ENCODE peak calls at places on chromosomes 5 and 9, in eight cellular contexts. L, W, D, N, P, Z, S and V are unnamed samples.

GRCh38 chr5:128287740-128288139 is 204.2 kb downstream of the SLC12A2 start:
- DNase-seq in P (no peak), D (no peak), W (no peak), L (no peak), N (no peak), S (no peak), Z (no peak), V (no peak)

GRCh38 chr9:34996181-34996904 is 6.8 kb downstream of the DNAJB5 start:
- DNase-seq in W (no peak), Z (no peak), S (no peak), L (no peak), D (no peak), N (no peak), P (no peak), V (no peak)

GRCh38 chr5:125604104-125604503 is 819.1 kb upstream of the GRAMD2B start:
- DNase-seq in D (no peak), N (no peak), L (no peak), S (no peak), W (no peak), P (no peak), Z (no peak), V (no peak)

GRCh38 chr5:136892026-136892425 is 526.7 kb upstream of the TRPC7 start:
- DNase-seq in P (no peak), W (no peak), D (no peak), N (no peak), Z (no peak), L (no peak), S (no peak), V (no peak)

GRCh38 chr9:91211919-91212318 is 149.8 kb downstream of the AUH start:
- DNase-seq in D (no peak), Z (no peak), W (no peak), N (no peak), S (no peak), P (no peak), L (no peak), V (no peak)

GRCh38 chr9:35295369-35296036 is 133.7 kb downstream of the UNC13B start:
- DNase-seq in N (no peak), Z (no peak), D (no peak), P (no peak), L (no peak), S (no peak), W (no peak), V (no peak)

GRCh38 chr9:34869390-34869789 is 88.7 kb upstream of the PHF24 start:
- DNase-seq in W (no peak), N (no peak), S (no peak), D (peak; percentile 72), L (no peak), P (peak; percentile 41), Z (no peak), V (no peak)

GRCh38 chr9:22307013-22307711 is 139.5 kb upstream of the DMRTA1 start:
- DNase-seq in W (peak; percentile 66), P (no peak), D (peak; percentile 62), Z (peak; percentile 34), N (no peak), S (no peak), L (no peak), V (peak; percentile 69)

GRCh38 chr9:130220351-130220750 is 45.2 kb upstream of the HMCN2 start:
- DNase-seq in N (no peak), D (peak; percentile 77), P (peak; percentile 52), W (no peak), S (peak; percentile 82), L (no peak), Z (no peak), V (no peak)

GRCh38 chr9:70480405-70480980 is 66.0 kb upstream of the KLF9 start:
- DNase-seq in S (peak; percentile 92), W (no peak), Z (no peak), D (peak; percentile 98), P (no peak), N (peak; percentile 98), L (peak; percentile 62), V (peak; percentile 59)

GRCh38 chr5:956941-957729 is 51.5 kb upstream of the NKD2 start:
- DNase-seq in N (no peak), S (peak; percentile 60), L (no peak), P (peak; percentile 18), W (peak; percentile 54), Z (peak; percentile 78), D (peak; percentile 95), V (peak; percentile 59)

GRCh38 chr5:154228696-154229095 is 38.2 kb downstream of the GALNT10 start:
- DNase-seq in N (no peak), P (no peak), D (no peak), W (no peak), L (no peak), Z (no peak), S (no peak), V (no peak)

GRCh38 chr5:57693488-57694305 is 211.1 kb upstream of the ACTBL2 start:
- DNase-seq in P (no peak), W (no peak), S (no peak), N (no peak), D (peak; percentile 36), L (no peak), Z (no peak), V (peak; percentile 48)

GRCh38 chr5:96433066-96433447 is at the start of gene PCSK1:
- DNase-seq in N (no peak), D (no peak), P (peak; percentile 44), S (no peak), L (peak; percentile 57), Z (no peak), W (no peak), V (no peak)

GRCh38 chr5:96431376-96432244 is 1.4 kb downstream of the PCSK1 start:
- DNase-seq in S (peak; percentile 38), W (no peak), P (peak; percentile 87), L (peak; percentile 74), Z (no peak), D (peak; percentile 64), N (no peak), V (no peak)

GRCh38 chr5:96432245-96433065 is 593 bp downstream of the PCSK1 start:
- DNase-seq in S (peak; percentile 37), N (no peak), L (peak; percentile 35), P (peak; percentile 69), W (no peak), D (peak; percentile 20), Z (no peak), V (peak; percentile 8)

GRCh38 chr5:96439477-96440184 is 6.6 kb upstream of the PCSK1 start:
- DNase-seq in N (no peak), W (no peak), D (peak; percentile 12), S (no peak), L (no peak), Z (no peak), P (no peak), V (no peak)

DNA sequence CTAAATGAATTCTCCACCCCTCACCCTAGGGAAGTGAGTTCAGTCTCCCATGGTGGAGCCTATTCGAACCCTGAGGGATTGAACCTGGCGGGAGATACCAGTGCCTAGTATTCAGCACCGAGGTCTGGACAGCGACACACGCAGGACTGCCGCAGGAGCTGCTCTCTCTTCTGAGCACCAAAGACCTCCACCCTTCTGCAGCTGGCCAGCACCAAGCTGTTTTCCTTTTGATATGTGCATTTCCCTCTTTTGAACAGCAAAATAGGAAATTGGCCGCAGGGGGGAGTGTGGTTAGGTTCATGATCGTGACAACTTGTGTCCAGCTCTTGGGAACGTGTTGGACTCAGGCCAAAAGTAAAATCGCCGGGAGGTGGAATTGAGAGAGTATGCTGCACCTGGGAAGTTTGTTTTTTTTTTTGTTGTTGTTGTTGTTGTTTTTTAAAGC is 1.2 kb upstream of the PCSK1 start:
- DNase-seq in D (peak; percentile 89), P (peak; percentile 89), Z (peak; percentile 25), N (no peak), S (peak; percentile 75), L (peak; percentile 49), W (peak; percentile 9), V (peak; percentile 38)
- TF ChIP-seq CTCF in D (peak; percentile 31), P (peak; percentile 18), Z (no peak), N (no peak), S (no peak), L (no peak), W (peak; percentile 9), V (peak; percentile 14)

DNA sequence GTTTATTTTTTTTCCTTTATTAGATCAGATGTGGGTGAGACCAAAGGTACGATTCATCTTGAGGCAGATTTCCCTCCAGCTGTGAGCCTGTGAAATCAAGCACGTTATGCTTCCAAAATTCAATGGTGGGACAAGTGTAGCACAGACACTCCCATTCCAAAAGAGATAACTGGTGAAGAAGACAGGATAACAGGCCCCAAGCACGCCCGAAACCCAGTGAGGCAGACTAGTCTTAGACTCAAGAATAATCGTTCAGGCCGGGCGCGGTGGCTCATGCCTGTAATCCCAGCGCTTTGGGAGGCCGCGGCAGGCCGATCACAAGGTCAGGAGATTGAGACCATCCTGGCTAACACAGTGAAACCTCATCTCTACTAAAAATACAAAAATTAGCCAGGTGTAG is 36.8 kb upstream of the COL5A1 start:
- DNase-seq in Z (no peak), D (no peak), N (no peak), P (no peak), S (no peak), W (no peak), L (no peak), V (no peak)
- H3K4me3 ChIP-seq in Z (no peak overlapping the region), D (no peak overlapping the region), N (no peak overlapping the region), P (no peak overlapping the region), S (no peak overlapping the region), W (no peak overlapping the region), L (no peak overlapping the region), V (no peak overlapping the region)

DNA sequence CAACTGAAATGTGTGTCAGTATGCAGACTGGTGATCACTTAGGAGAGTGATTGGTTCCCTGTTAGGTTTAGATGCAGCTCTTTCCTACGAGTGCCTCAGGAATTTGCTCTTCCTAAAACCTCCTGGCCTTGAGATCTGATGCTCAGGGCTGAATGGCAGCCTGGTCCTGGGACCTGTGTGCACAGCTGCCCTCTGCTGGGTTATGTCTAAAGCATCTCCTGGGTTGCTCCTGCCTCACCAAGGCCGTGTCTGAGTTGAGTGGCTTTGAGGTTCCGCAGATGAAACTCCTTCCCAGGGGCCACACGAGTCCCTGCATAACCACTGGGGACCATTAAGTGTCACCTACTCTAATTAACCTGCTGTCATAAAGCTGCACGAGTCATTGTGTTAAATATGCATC is 59.5 kb downstream of the MVB12B start:
- DNase-seq in W (no peak), L (peak; percentile 56), S (no peak), P (no peak), N (no peak), Z (no peak), D (peak; percentile 27), V (no peak)
- TF ChIP-seq CTCF in W (peak; percentile 49), L (peak; percentile 71), S (no peak), P (peak; percentile 35), N (peak; percentile 11), Z (peak; percentile 36), D (peak; percentile 26), V (peak; percentile 45)

GRCh38 chr9:105331160-105331559 is 86.7 kb downstream of the SLC44A1 start:
- DNase-seq in Z (no peak), S (no peak), W (no peak), L (no peak), P (no peak), N (no peak), D (no peak), V (no peak)

GRCh38 chr9:105331755-105332154 is 87.3 kb downstream of the SLC44A1 start:
- DNase-seq in Z (no peak), D (no peak), P (no peak), L (no peak), W (no peak), N (no peak), S (no peak), V (no peak)

GRCh38 chr9:105333811-105334210 is 89.4 kb downstream of the SLC44A1 start:
- DNase-seq in D (peak; percentile 33), W (no peak), S (no peak), P (no peak), N (no peak), L (no peak), Z (no peak), V (no peak)

GRCh38 chr9:105333076-105333475 is 88.6 kb downstream of the SLC44A1 start:
- DNase-seq in Z (no peak), D (peak; percentile 26), N (no peak), S (no peak), W (no peak), L (no peak), P (no peak), V (no peak)

GRCh38 chr9:105332471-105332870 is 88.0 kb downstream of the SLC44A1 start:
- DNase-seq in L (no peak), S (no peak), D (peak; percentile 27), W (no peak), P (no peak), N (no peak), Z (no peak), V (no peak)
- H3K4me3 ChIP-seq in L (no peak overlapping the region), S (no peak overlapping the region), D (no peak overlapping the region), W (no peak overlapping the region), P (no peak overlapping the region), N (no peak overlapping the region), Z (no peak overlapping the region), V (no peak overlapping the region)